ENCODE peak calls at places on chromosomes 3 and 15, in eight cellular contexts. S is kidney; X is CD8-positive, alpha-beta T cell; L is neuronal stem cell; W is mesendoderm; F is neural progenitor cell; Z is fibroblast of lung; K is endodermal cell. V is an unnamed sample.

GRCh38 chr3:52783211-52783555 is 5.8 kb downstream of the ITIH1 start:
- DNase-seq in L (no peak), X (no peak), W (no peak), F (no peak), K (no peak), S (no peak), Z (no peak), V (no peak)

GRCh38 chr3:100197876-100198275 is 62.9 kb upstream of the TBC1D23 start:
- DNase-seq in S (no peak), X (no peak), L (no peak), W (no peak), K (no peak), Z (no peak), F (no peak), V (no peak)

GRCh38 chr15:88894819-88895767 is at the start of gene HAPLN3:
- DNase-seq in X (peak; percentile 61), L (no peak), F (peak; percentile 51), Z (peak; percentile 45), W (peak; percentile 60), K (peak; percentile 81), S (peak; percentile 79), V (no peak)

GRCh38 chr3:117404756-117405155 is 695.2 kb downstream of the TUSC7 start:
- DNase-seq in X (no peak), Z (no peak), K (no peak), S (no peak), W (no peak), F (no peak), L (no peak), V (no peak)

GRCh38 chr3:27675287-27675686 is 46.8 kb downstream of the EOMES start:
- DNase-seq in Z (peak; percentile 89), X (no peak), S (no peak), W (no peak), L (no peak), F (no peak), K (no peak), V (no peak)

GRCh38 chr3:168544097-168544957 is 448.6 kb upstream of the GOLIM4 start:
- DNase-seq in Z (peak; percentile 2), S (no peak), F (peak; percentile 23), L (no peak), K (peak; percentile 44), X (no peak), W (peak; percentile 19), V (no peak)

GRCh38 chr15:75583689-75584088 is 4.6 kb upstream of the PTPN9 start:
- DNase-seq in L (no peak), W (no peak), S (no peak), K (peak; percentile 56), X (no peak), F (no peak), Z (no peak), V (no peak)

GRCh38 chr15:50256188-50257041 is 9.1 kb downstream of the HDC start:
- DNase-seq in L (no peak), W (no peak), Z (peak; percentile 81), S (no peak), K (no peak), X (no peak), F (no peak), V (no peak)

GRCh38 chr3:177725165-177725564 is 527.9 kb upstream of the TBL1XR1 start:
- DNase-seq in K (no peak), L (no peak), X (no peak), W (no peak), F (no peak), S (no peak), Z (no peak), V (no peak)

GRCh38 chr15:69807752-69808151 is 290.0 kb downstream of the TLE3 start:
- DNase-seq in S (no peak), X (no peak), Z (peak; percentile 26), L (no peak), K (no peak), W (no peak), F (no peak), V (no peak)

GRCh38 chr15:65612616-65612946 is 1.6 kb upstream of the INTS14 start:
- DNase-seq in F (no peak), X (no peak), Z (peak; percentile 4), W (no peak), L (no peak), S (no peak), K (no peak), V (no peak)
- H3K27ac ChIP-seq in F (peak overlapping the region; percentile 93), X (no peak overlapping the region), Z (no peak overlapping the region), W (no peak overlapping the region), L (peak overlapping the region; percentile 26), S (no peak overlapping the region), K (no peak overlapping the region), V (no peak overlapping the region)

GRCh38 chr15:58741032-58741431 is 8.5 kb downstream of the ADAM10 start:
- DNase-seq in S (no peak), K (no peak), Z (no peak), W (no peak), L (no peak), F (no peak), X (no peak), V (no peak)
- H3K27ac ChIP-seq in S (no peak overlapping the region), K (no peak overlapping the region), Z (no peak overlapping the region), W (no peak overlapping the region), L (no peak overlapping the region), F (no peak overlapping the region), X (no peak overlapping the region), V (no peak overlapping the region)

DNA sequence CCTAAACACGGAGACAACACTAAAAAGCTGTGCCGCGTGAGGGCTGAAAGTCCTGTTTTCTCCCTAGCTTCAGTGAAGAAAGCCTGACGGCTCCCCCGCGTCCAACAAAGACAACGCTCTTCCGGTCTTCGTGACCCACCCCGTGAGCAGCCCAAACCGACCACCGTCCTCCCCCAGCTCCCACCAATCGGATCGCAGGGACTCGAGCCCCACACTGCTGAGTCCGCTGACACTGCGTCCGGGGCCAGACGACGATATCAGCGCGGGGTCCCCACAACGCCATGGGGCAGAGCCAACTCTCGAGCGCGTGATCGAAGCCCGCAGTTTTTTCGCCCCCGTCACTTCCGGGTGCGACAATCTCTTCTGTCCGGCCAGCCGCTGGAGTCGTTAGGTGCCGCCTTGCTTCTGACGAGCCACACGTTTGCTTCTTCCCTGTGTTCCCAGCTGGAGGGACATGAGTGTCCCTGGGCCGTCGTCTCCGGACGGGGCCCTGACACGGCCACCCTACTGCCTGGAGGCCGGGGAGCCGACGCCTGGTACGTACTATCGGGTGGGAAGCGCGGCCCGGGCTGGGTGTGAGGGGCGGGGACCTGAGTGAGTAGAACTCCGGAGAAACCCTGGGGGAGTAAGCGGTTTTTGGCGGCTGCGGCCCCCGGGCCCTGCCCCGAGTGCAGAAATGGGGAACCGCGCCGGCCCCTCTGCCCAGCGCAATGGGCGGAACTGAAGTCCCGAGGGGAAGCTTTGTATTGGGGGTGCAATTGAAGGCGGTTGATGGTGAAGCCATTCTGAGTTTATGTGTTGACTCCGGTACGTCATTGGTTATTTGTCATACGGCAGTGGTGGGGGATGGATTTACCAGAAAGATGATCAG is at the start of gene BLOC1S6:
- DNase-seq in W (peak; percentile 97), K (peak; percentile 96), F (peak; percentile 95), L (peak; percentile 92), X (peak; percentile 88), Z (peak; percentile 91), S (peak; percentile 96), V (peak; percentile 93)
- H3K27ac ChIP-seq in W (peak within 1 kb of the TSS; percentile 58), K (peak within 1 kb of the TSS; percentile 99), F (peak within 1 kb of the TSS; percentile 99), L (peak within 1 kb of the TSS; percentile 96), X (peak within 1 kb of the TSS; percentile 93), Z (peak within 1 kb of the TSS; percentile 92), S (peak within 1 kb of the TSS; percentile 100), V (peak within 1 kb of the TSS; percentile 99)

GRCh38 chr15:68524753-68525584 is 53.8 kb upstream of the CORO2B start:
- DNase-seq in L (no peak), K (no peak), W (no peak), Z (peak; percentile 89), S (no peak), F (no peak), X (no peak), V (no peak)

GRCh38 chr15:68525815-68526214 is 53.0 kb upstream of the CORO2B start:
- DNase-seq in L (no peak), X (no peak), K (no peak), F (no peak), Z (peak; percentile 43), W (no peak), S (no peak), V (no peak)

GRCh38 chr15:68528891-68529290 is 49.9 kb upstream of the CORO2B start:
- DNase-seq in L (no peak), F (no peak), W (no peak), Z (peak; percentile 90), S (no peak), X (no peak), K (no peak), V (no peak)

GRCh38 chr15:68526784-68527183 is 52.0 kb upstream of the CORO2B start:
- DNase-seq in Z (no peak), L (no peak), X (no peak), F (no peak), K (no peak), W (no peak), S (no peak), V (no peak)

GRCh38 chr15:68526269-68526668 is 52.5 kb upstream of the CORO2B start:
- DNase-seq in K (no peak), F (no peak), X (no peak), S (no peak), W (no peak), L (no peak), Z (peak; percentile 89), V (no peak)
- H3K27ac ChIP-seq in K (no peak overlapping the region), F (no peak overlapping the region), X (no peak overlapping the region), S (no peak overlapping the region), W (no peak overlapping the region), L (no peak overlapping the region), Z (no peak overlapping the region), V (no peak overlapping the region)

GRCh38 chr3:189961525-189962161 is 159.1 kb downstream of the P3H2 start:
- DNase-seq in W (peak; percentile 90), F (peak; percentile 85), X (peak; percentile 68), K (peak; percentile 94), Z (peak; percentile 71), L (peak; percentile 76), S (no peak), V (peak; percentile 52)
- H3K27ac ChIP-seq in W (no peak overlapping the region), F (no peak overlapping the region), X (no peak overlapping the region), K (no peak overlapping the region), Z (no peak overlapping the region), L (no peak overlapping the region), S (no peak overlapping the region), V (peak overlapping the region; percentile 69)